ENCODE peak calls at places on chromosomes 5 and 9, in ten cellular contexts. One of them, this sample, is unnamed.

GRCh38 chr9:20558609-20559016 is 63.7 kb downstream of the MLLT3 start:
- DNase-seq in suprapubic skin: no peak
- DNase-seq in sigmoid colon: no peak
- DNase-seq in stomach: no peak
- DNase-seq in K562: no peak
- DNase-seq in GM12878: no peak
- DNase-seq in H1: no peak
- DNase-seq in SK-N-SH: no peak
- DNase-seq in HepG2: no peak
- DNase-seq in transverse colon: no peak
- DNase-seq in this sample: no peak

GRCh38 chr9:35116539-35116897 is 856 bp upstream of the ATOSB start:
- DNase-seq in suprapubic skin: no peak
- DNase-seq in sigmoid colon: no peak
- DNase-seq in stomach: no peak
- DNase-seq in K562: no peak
- DNase-seq in GM12878: no peak
- DNase-seq in H1: no peak
- DNase-seq in SK-N-SH: no peak
- DNase-seq in HepG2: no peak
- DNase-seq in transverse colon: no peak
- DNase-seq in this sample: no peak

GRCh38 chr9:129875687-129876395 is 40.6 kb downstream of the USP20 start:
- DNase-seq in suprapubic skin: no peak
- DNase-seq in sigmoid colon: no peak
- DNase-seq in stomach: no peak
- DNase-seq in K562: no peak
- DNase-seq in GM12878: no peak
- DNase-seq in H1: no peak
- DNase-seq in SK-N-SH: no peak
- DNase-seq in HepG2: no peak
- DNase-seq in transverse colon: no peak
- DNase-seq in this sample: peak

GRCh38 chr9:14283276-14283675 is 30.7 kb downstream of the NFIB start:
- DNase-seq in suprapubic skin: no peak
- DNase-seq in sigmoid colon: no peak
- DNase-seq in stomach: no peak
- DNase-seq in K562: no peak
- DNase-seq in GM12878: no peak
- DNase-seq in H1: no peak
- DNase-seq in SK-N-SH: no peak
- DNase-seq in HepG2: peak
- DNase-seq in transverse colon: no peak
- DNase-seq in this sample: no peak

GRCh38 chr9:94135222-94135621 is 51.0 kb downstream of the PTPDC1 start:
- DNase-seq in suprapubic skin: no peak
- DNase-seq in sigmoid colon: peak
- DNase-seq in stomach: no peak
- DNase-seq in K562: no peak
- DNase-seq in GM12878: no peak
- DNase-seq in H1: no peak
- DNase-seq in SK-N-SH: no peak
- DNase-seq in HepG2: no peak
- DNase-seq in transverse colon: no peak
- DNase-seq in this sample: peak

GRCh38 chr5:59036274-59036961 is 453.5 kb downstream of the RAB3C start:
- DNase-seq in suprapubic skin: no peak
- DNase-seq in sigmoid colon: peak
- DNase-seq in stomach: no peak
- DNase-seq in K562: no peak
- DNase-seq in GM12878: no peak
- DNase-seq in H1: no peak
- DNase-seq in SK-N-SH: no peak
- DNase-seq in HepG2: no peak
- DNase-seq in transverse colon: peak
- DNase-seq in this sample: peak

GRCh38 chr5:133384903-133385302 is 227.4 kb downstream of the FSTL4 start:
- DNase-seq in suprapubic skin: peak
- DNase-seq in sigmoid colon: peak
- DNase-seq in stomach: no peak
- DNase-seq in K562: no peak
- DNase-seq in GM12878: no peak
- DNase-seq in H1: no peak
- DNase-seq in SK-N-SH: no peak
- DNase-seq in HepG2: no peak
- DNase-seq in transverse colon: no peak
- DNase-seq in this sample: no peak

GRCh38 chr9:17793713-17794622 is 215.1 kb downstream of the SH3GL2 start:
- DNase-seq in suprapubic skin: no peak
- DNase-seq in sigmoid colon: no peak
- DNase-seq in stomach: no peak
- DNase-seq in K562: no peak
- DNase-seq in GM12878: no peak
- DNase-seq in H1: no peak
- DNase-seq in SK-N-SH: no peak
- DNase-seq in HepG2: peak
- DNase-seq in transverse colon: peak
- DNase-seq in this sample: no peak

GRCh38 chr5:107796797-107797196 is 126.1 kb upstream of the EFNA5 start:
- DNase-seq in suprapubic skin: no peak
- DNase-seq in sigmoid colon: no peak
- DNase-seq in stomach: no peak
- DNase-seq in K562: no peak
- DNase-seq in GM12878: no peak
- DNase-seq in H1: no peak
- DNase-seq in SK-N-SH: no peak
- DNase-seq in HepG2: no peak
- DNase-seq in transverse colon: no peak
- DNase-seq in this sample: no peak

GRCh38 chr5:128536229-128536860 is 1.7 kb downstream of the FBN2 start:
- DNase-seq in suprapubic skin: no peak
- DNase-seq in sigmoid colon: no peak
- DNase-seq in stomach: no peak
- DNase-seq in K562: no peak
- DNase-seq in GM12878: no peak
- DNase-seq in H1: peak
- DNase-seq in SK-N-SH: no peak
- DNase-seq in HepG2: no peak
- DNase-seq in transverse colon: no peak
- DNase-seq in this sample: no peak

GRCh38 chr5:128538249-128539037 is 398 bp upstream of the FBN2 start:
- DNase-seq in suprapubic skin: no peak
- DNase-seq in sigmoid colon: peak
- DNase-seq in stomach: no peak
- DNase-seq in K562: no peak
- DNase-seq in GM12878: no peak
- DNase-seq in H1: peak
- DNase-seq in SK-N-SH: peak
- DNase-seq in HepG2: no peak
- DNase-seq in transverse colon: peak
- DNase-seq in this sample: peak

GRCh38 chr5:128537999-128538248 is at the start of gene FBN2:
- DNase-seq in suprapubic skin: no peak
- DNase-seq in sigmoid colon: no peak
- DNase-seq in stomach: no peak
- DNase-seq in K562: no peak
- DNase-seq in GM12878: no peak
- DNase-seq in H1: no peak
- DNase-seq in SK-N-SH: peak
- DNase-seq in HepG2: no peak
- DNase-seq in transverse colon: no peak
- DNase-seq in this sample: no peak

GRCh38 chr5:128537306-128537998 is 593 bp downstream of the FBN2 start:
- DNase-seq in suprapubic skin: no peak
- DNase-seq in sigmoid colon: no peak
- DNase-seq in stomach: no peak
- DNase-seq in K562: no peak
- DNase-seq in GM12878: no peak
- DNase-seq in H1: peak
- DNase-seq in SK-N-SH: peak
- DNase-seq in HepG2: no peak
- DNase-seq in transverse colon: no peak
- DNase-seq in this sample: peak

GRCh38 chr5:128536861-128537305 is 1.2 kb downstream of the FBN2 start:
- DNase-seq in suprapubic skin: no peak
- DNase-seq in sigmoid colon: no peak
- DNase-seq in stomach: no peak
- DNase-seq in K562: no peak
- DNase-seq in GM12878: no peak
- DNase-seq in H1: peak
- DNase-seq in SK-N-SH: peak
- DNase-seq in HepG2: no peak
- DNase-seq in transverse colon: no peak
- DNase-seq in this sample: no peak
- H3K4me3 ChIP-seq in suprapubic skin: peak
- H3K4me3 ChIP-seq in sigmoid colon: peak
- H3K4me3 ChIP-seq in stomach: peak
- H3K4me3 ChIP-seq in K562: no peak
- H3K4me3 ChIP-seq in GM12878: no peak
- H3K4me3 ChIP-seq in H1: peak
- H3K4me3 ChIP-seq in SK-N-SH: peak
- H3K4me3 ChIP-seq in HepG2: no peak
- H3K4me3 ChIP-seq in transverse colon: peak
- H3K4me3 ChIP-seq in this sample: peak

GRCh38 chr5:124669956-124670671 is 76.3 kb downstream of the ZNF608 start:
- DNase-seq in suprapubic skin: no peak
- DNase-seq in sigmoid colon: no peak
- DNase-seq in stomach: no peak
- DNase-seq in K562: no peak
- DNase-seq in GM12878: no peak
- DNase-seq in H1: no peak
- DNase-seq in SK-N-SH: no peak
- DNase-seq in HepG2: no peak
- DNase-seq in transverse colon: no peak
- DNase-seq in this sample: no peak
- TF ChIP-seq EP300 in suprapubic skin: no peak
- TF ChIP-seq EP300 in sigmoid colon: no peak
- TF ChIP-seq EP300 in stomach: no peak
- TF ChIP-seq EP300 in K562: no peak
- TF ChIP-seq EP300 in GM12878: no peak
- TF ChIP-seq EP300 in H1: no peak
- TF ChIP-seq EP300 in SK-N-SH: no peak
- TF ChIP-seq EP300 in HepG2: no peak
- TF ChIP-seq EP300 in transverse colon: no peak
- TF ChIP-seq EP300 in this sample: no peak

DNA sequence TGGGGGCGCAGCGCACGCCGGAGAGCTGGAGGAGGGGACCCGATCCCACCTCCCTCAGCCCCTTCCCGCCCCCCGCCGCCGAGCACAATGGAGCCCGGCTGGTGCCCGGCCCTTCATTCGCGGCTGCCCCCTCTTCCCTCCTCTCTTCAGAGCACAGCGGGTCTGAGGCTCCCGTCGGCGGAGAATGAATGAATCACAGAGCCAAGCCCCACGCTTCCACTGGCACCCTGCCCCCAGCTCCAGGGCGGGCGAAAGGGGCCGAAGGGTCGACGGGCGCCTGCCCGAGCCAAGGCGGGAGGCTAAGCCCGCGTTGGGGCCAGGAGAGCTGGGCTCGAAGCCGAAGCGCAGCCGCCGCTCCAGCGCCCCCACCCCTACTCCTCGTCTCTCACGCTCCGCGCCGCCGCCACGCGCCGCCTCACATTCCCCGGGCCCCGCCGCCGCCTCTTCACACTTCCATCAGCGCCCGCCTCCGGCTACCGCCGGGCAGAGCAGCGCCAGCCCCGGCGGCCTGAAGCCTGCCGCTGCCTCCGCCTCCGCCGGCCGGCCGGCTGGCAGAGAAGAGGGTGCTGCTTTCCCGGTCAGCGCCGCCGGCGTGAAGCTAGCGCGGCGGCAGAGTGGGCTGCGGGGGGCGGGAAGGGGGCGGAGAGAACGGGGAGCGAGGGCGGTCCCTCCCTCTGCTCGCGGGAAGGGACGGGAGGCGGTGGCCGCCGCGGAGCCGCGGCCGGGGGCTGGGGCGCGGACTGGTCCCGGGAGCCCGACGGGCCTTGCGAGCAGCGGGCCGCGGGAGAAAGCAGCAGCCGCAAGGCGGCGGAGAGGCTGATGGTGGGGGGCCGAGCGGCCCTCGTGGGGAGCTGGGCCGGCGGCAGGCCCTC is at the start of gene HOMER1:
- DNase-seq in suprapubic skin: peak
- DNase-seq in sigmoid colon: peak
- DNase-seq in stomach: peak
- DNase-seq in K562: peak
- DNase-seq in GM12878: no peak
- DNase-seq in H1: peak
- DNase-seq in SK-N-SH: peak
- DNase-seq in HepG2: peak
- DNase-seq in transverse colon: peak
- DNase-seq in this sample: peak
- TF ChIP-seq POLR2AphosphoS5 in suprapubic skin: no peak
- TF ChIP-seq POLR2AphosphoS5 in sigmoid colon: no peak
- TF ChIP-seq POLR2AphosphoS5 in stomach: no peak
- TF ChIP-seq POLR2AphosphoS5 in K562: no peak
- TF ChIP-seq POLR2AphosphoS5 in GM12878: no peak
- TF ChIP-seq POLR2AphosphoS5 in H1: peak
- TF ChIP-seq POLR2AphosphoS5 in SK-N-SH: no peak
- TF ChIP-seq POLR2AphosphoS5 in HepG2: no peak
- TF ChIP-seq POLR2AphosphoS5 in transverse colon: no peak
- TF ChIP-seq POLR2AphosphoS5 in this sample: no peak

GRCh38 chr5:6086871-6087270 is 291.5 kb downstream of the MED10 start:
- DNase-seq in suprapubic skin: no peak
- DNase-seq in sigmoid colon: no peak
- DNase-seq in stomach: no peak
- DNase-seq in K562: no peak
- DNase-seq in GM12878: no peak
- DNase-seq in H1: no peak
- DNase-seq in SK-N-SH: no peak
- DNase-seq in HepG2: no peak
- DNase-seq in transverse colon: no peak
- DNase-seq in this sample: no peak

GRCh38 chr5:6085461-6085860 is 292.9 kb downstream of the MED10 start:
- DNase-seq in suprapubic skin: no peak
- DNase-seq in sigmoid colon: no peak
- DNase-seq in stomach: no peak
- DNase-seq in K562: no peak
- DNase-seq in GM12878: no peak
- DNase-seq in H1: no peak
- DNase-seq in SK-N-SH: no peak
- DNase-seq in HepG2: no peak
- DNase-seq in transverse colon: no peak
- DNase-seq in this sample: no peak

GRCh38 chr5:6090079-6090654 is 288.2 kb downstream of the MED10 start:
- DNase-seq in suprapubic skin: no peak
- DNase-seq in sigmoid colon: no peak
- DNase-seq in stomach: no peak
- DNase-seq in K562: no peak
- DNase-seq in GM12878: no peak
- DNase-seq in H1: no peak
- DNase-seq in SK-N-SH: no peak
- DNase-seq in HepG2: no peak
- DNase-seq in transverse colon: no peak
- DNase-seq in this sample: no peak

GRCh38 chr5:6088706-6089105 is 289.6 kb downstream of the MED10 start:
- DNase-seq in suprapubic skin: no peak
- DNase-seq in sigmoid colon: no peak
- DNase-seq in stomach: no peak
- DNase-seq in K562: no peak
- DNase-seq in GM12878: no peak
- DNase-seq in H1: no peak
- DNase-seq in SK-N-SH: no peak
- DNase-seq in HepG2: no peak
- DNase-seq in transverse colon: no peak
- DNase-seq in this sample: no peak

GRCh38 chr5:6087576-6087975 is 290.8 kb downstream of the MED10 start:
- DNase-seq in suprapubic skin: no peak
- DNase-seq in sigmoid colon: no peak
- DNase-seq in stomach: no peak
- DNase-seq in K562: no peak
- DNase-seq in GM12878: no peak
- DNase-seq in H1: no peak
- DNase-seq in SK-N-SH: no peak
- DNase-seq in HepG2: no peak
- DNase-seq in transverse colon: no peak
- DNase-seq in this sample: no peak
- H3K4me3 ChIP-seq in suprapubic skin: no peak
- H3K4me3 ChIP-seq in sigmoid colon: no peak
- H3K4me3 ChIP-seq in stomach: no peak
- H3K4me3 ChIP-seq in K562: no peak
- H3K4me3 ChIP-seq in GM12878: no peak
- H3K4me3 ChIP-seq in H1: no peak
- H3K4me3 ChIP-seq in SK-N-SH: no peak
- H3K4me3 ChIP-seq in HepG2: no peak
- H3K4me3 ChIP-seq in transverse colon: no peak
- H3K4me3 ChIP-seq in this sample: no peak